ENCODE peak calls at places on chromosomes 1 and 21, in nine cellular contexts. N is CD4-positive, alpha-beta memory T cell; U is fibroblast of lung; D is CD8-positive, alpha-beta T cell; O is psoas muscle; B is spleen; V is ovary; S is left ventricle myocardium inferior; F is prostate gland. R is an unnamed sample. For H3K4me1, the result is how much of the 10 kb centered on the place peaks cover.

GRCh38 chr1:3564921-3565831 is 46.1 kb downstream of the MEGF6 start:
- DNase-seq in N (no peak), U (no peak), D (peak), O (no peak), B (peak), V (no peak), S (no peak), F (no peak), R (peak)

GRCh38 chr1:225977937-225978748 is 21.0 kb downstream of the SDE2 start:
- DNase-seq in N (no peak), U (no peak), D (no peak), O (no peak), B (no peak), V (peak), S (no peak), F (no peak), R (no peak)

GRCh38 chr1:244730153-244730933 is 77.4 kb downstream of the DESI2 start:
- DNase-seq in N (no peak), U (peak), D (no peak), O (peak), B (peak), V (no peak), S (peak), F (no peak), R (peak)

GRCh38 chr1:21931171-21932093 is 5.7 kb downstream of the HSPG2 start:
- DNase-seq in N (no peak), U (peak), D (no peak), O (peak), B (peak), V (peak), S (peak), F (no peak), R (peak)

GRCh38 chr1:175731581-175731980 is 11.8 kb downstream of the TNR start:
- DNase-seq in N (no peak), U (no peak), D (no peak), O (no peak), B (no peak), V (no peak), S (no peak), F (no peak), R (no peak)

GRCh38 chr1:16017461-16018303 is at the start of gene HSPB7:
- DNase-seq in N (peak), U (peak), D (no peak), O (peak), B (no peak), V (peak), S (peak), F (peak), R (peak)

GRCh38 chr1:165876121-165876520 is 48.7 kb downstream of the UCK2 start:
- DNase-seq in N (no peak), U (no peak), D (no peak), O (no peak), B (no peak), V (no peak), S (no peak), F (no peak), R (no peak)

GRCh38 chr1:226490441-226490809 is 58.1 kb upstream of the STUM start:
- DNase-seq in N (no peak), U (no peak), D (no peak), O (no peak), B (no peak), V (no peak), S (no peak), F (no peak), R (no peak)

GRCh38 chr1:247548847-247549246 is at the start of gene GCSAML:
- DNase-seq in N (no peak), U (no peak), D (no peak), O (no peak), B (no peak), V (no peak), S (no peak), F (no peak), R (no peak)

GRCh38 chr1:48526045-48526714 is 54.2 kb upstream of the SPATA6 start:
- DNase-seq in N (no peak), U (peak), D (no peak), O (no peak), B (no peak), V (no peak), S (no peak), F (peak), R (peak)

GRCh38 chr1:36400514-36400824 is 2.8 kb upstream of the LSM10 start:
- DNase-seq in N (no peak), U (no peak), D (no peak), O (no peak), B (no peak), V (no peak), S (no peak), F (no peak), R (no peak)

GRCh38 chr1:32334864-32335618 is 992 bp downstream of the MARCKSL1 start:
- DNase-seq in N (peak), U (peak), D (peak), O (peak), B (peak), V (peak), S (peak), F (no peak), R (peak)

GRCh38 chr1:173009597-173009996 is 41.1 kb downstream of the TNFSF18 start:
- DNase-seq in N (no peak), U (no peak), D (no peak), O (no peak), B (no peak), V (no peak), S (peak), F (no peak), R (no peak)

GRCh38 chr1:187631984-187632383 is 803.2 kb downstream of the PLA2G4A start:
- DNase-seq in N (no peak), U (no peak), D (no peak), O (no peak), B (no peak), V (no peak), S (no peak), F (no peak), R (no peak)

GRCh38 chr1:155051777-155052398 is 772 bp downstream of the ADAM15 start:
- DNase-seq in N (peak), U (peak), D (no peak), O (peak), B (peak), V (peak), S (peak), F (peak), R (peak)

GRCh38 chr1:204465469-204466415 is 28.9 kb downstream of the PIK3C2B start:
- DNase-seq in N (no peak), U (peak), D (no peak), O (no peak), B (no peak), V (no peak), S (no peak), F (no peak), R (no peak)

GRCh38 chr1:225437710-225438437 is 10.0 kb upstream of the LBR start:
- DNase-seq in N (no peak), U (peak), D (no peak), O (no peak), B (no peak), V (no peak), S (no peak), F (no peak), R (no peak)

GRCh38 chr1:10726355-10726754 is 70.1 kb downstream of the CASZ1 start:
- DNase-seq in N (peak), U (no peak), D (no peak), O (peak), B (no peak), V (no peak), S (peak), F (peak), R (peak)

GRCh38 chr1:30955448-30956015 is 47.0 kb upstream of the SDC3 start:
- DNase-seq in N (no peak), U (peak), D (no peak), O (no peak), B (no peak), V (no peak), S (no peak), F (no peak), R (no peak)

GRCh38 chr1:166839600-166840308 is 479 bp downstream of the POGK start:
- DNase-seq in N (peak), U (peak), D (peak), O (peak), B (peak), V (peak), S (peak), F (peak), R (peak)

GRCh38 chr1:109671067-109671466 is 3.2 kb downstream of the GSTM2 start:
- DNase-seq in N (no peak), U (no peak), D (no peak), O (no peak), B (no peak), V (no peak), S (no peak), F (no peak), R (no peak)

GRCh38 chr1:38344705-38345104 is 298.1 kb upstream of the POU3F1 start:
- DNase-seq in N (no peak), U (no peak), D (no peak), O (no peak), B (no peak), V (no peak), S (no peak), F (no peak), R (no peak)

GRCh38 chr1:226664413-226665101 is 74.5 kb downstream of the ITPKB start:
- DNase-seq in N (no peak), U (peak), D (no peak), O (peak), B (peak), V (peak), S (peak), F (no peak), R (peak)

GRCh38 chr1:114173704-114174103 is 20.0 kb upstream of the SYT6 start:
- DNase-seq in N (no peak), U (no peak), D (no peak), O (no peak), B (no peak), V (no peak), S (no peak), F (no peak), R (no peak)

GRCh38 chr1:8660455-8660854 is 157.0 kb downstream of the RERE start:
- DNase-seq in N (no peak), U (peak), D (no peak), O (peak), B (no peak), V (peak), S (peak), F (peak), R (peak)

GRCh38 chr1:6378096-6378746 is 15.3 kb downstream of the ACOT7 start:
- DNase-seq in N (no peak), U (no peak), D (no peak), O (no peak), B (no peak), V (no peak), S (no peak), F (no peak), R (no peak)

GRCh38 chr1:201024251-201024998 is 911 bp upstream of the KIF21B start:
- DNase-seq in N (no peak), U (no peak), D (no peak), O (no peak), B (peak), V (no peak), S (no peak), F (no peak), R (no peak)
- H3K4me1 ChIP-seq in N (half or more), U (under half), D (under half), O (under half), B (half or more), V (under half), S (under half), F (under half), R (under half)

GRCh38 chr1:59601811-59602210 is 212.9 kb upstream of the HOOK1 start:
- DNase-seq in N (no peak), U (no peak), D (no peak), O (no peak), B (no peak), V (no peak), S (no peak), F (no peak), R (no peak)
- H3K27ac ChIP-seq in N (no peak), U (no peak), D (no peak), O (peak), B (no peak), V (no peak), S (no peak), F (no peak), R (no peak)

DNA sequence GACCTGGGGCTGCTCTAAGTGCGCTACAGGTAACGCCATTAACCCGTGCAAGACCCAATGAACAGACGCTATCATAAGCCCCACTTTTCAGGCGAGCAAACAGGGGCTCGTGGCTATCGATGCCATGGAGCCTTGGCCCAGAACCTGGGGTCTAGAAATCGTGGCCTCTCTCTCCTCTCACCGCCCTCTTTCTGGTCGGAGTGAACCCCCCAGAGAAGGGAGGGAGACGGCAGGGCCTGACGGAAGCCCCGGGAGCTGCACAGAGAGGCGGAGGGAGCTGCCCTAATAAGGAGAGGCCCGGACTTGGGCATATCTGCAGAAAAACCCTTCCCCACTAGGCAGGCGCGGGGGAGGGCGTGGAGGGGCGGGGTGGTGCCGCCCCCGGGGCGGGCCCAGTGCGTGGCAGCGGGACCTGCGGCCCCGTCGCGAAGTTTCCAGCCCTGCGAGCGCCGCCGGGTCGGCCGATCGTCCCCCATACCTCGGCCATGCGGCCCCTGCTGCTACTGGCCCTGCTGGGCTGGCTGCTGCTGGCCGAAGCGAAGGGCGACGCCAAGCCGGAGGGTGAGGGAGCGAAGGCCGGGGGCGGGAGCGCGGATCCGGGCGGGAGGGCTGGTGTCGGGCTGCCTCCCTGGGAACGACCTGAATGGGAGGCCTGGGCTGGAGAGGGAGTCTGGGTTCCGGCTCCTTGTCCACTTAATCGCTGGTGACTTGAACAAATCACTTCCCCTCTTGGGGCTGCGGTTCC is at the start of gene PLOD1:
- DNase-seq in N (peak), U (peak), D (peak), O (peak), B (peak), V (peak), S (peak), F (peak), R (peak)
- H3K4me3 ChIP-seq in N (peak), U (peak), D (peak), O (peak), B (peak), V (peak), S (peak), F (peak), R (peak)

DNA sequence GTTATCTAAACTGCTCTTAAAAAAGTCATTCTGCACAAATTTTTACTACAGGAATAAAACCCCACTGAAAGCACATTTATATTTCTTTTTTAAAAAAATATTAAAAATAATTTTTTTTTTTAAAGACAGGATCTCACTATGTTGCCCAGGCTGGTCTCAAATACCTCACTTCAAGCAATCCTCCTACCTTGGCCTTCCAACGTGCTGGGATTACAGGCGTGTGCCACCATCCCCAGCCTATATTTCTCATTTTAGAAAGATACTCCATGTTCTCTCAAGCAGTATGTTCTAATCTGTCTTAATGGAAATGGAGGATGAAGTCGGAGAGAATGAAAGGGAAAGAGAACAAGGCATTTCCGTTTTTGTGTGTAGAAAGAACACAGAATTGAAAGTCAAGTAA is 17.1 kb downstream of the USP24 start:
- DNase-seq in N (no peak), U (no peak), D (no peak), O (no peak), B (no peak), V (no peak), S (no peak), F (no peak), R (no peak)
- H3K4me1 ChIP-seq in N (half or more), U (under half), D (half or more), O (half or more), B (under half), V (under half), S (half or more), F (under half), R (under half)

DNA sequence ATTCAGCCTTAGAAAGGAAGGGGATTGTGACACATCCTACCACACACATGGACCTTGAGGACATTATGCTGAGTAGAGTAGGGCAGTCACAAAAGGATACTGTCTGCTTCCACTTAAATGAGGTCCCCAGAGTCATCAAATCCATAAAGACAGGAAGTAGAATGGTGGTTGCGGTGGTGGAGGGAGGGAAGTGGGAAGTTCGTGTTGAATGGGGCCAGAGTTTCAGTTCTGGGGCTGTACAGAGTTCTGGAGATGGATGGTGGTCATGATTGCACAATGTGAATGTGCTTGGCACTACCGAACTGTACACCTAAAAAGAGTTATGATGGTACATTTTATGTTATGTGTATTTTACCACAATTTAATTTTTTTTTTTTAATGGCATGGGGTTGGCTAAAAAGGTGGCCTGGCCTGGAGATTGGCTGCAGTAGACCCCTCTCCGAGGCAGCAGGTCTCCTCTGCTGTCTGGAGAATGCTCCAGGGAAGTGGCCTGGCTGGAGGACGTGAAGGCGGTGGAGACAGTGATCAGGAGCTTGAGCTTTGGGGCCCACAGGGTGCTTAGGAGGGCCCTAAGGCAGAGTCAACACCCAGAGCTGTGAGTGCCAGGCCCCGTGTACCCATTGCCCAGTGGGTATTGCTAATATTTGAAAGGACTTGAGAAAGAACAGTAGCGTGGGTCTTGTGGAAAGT is 30.4 kb downstream of the IFNGR2 start:
- DNase-seq in N (no peak), U (no peak), D (no peak), O (no peak), B (no peak), V (no peak), S (no peak), F (no peak), R (no peak)
- H3K27ac ChIP-seq in N (no peak), U (no peak), D (no peak), O (peak), B (peak), V (no peak), S (peak), F (no peak), R (peak)

GRCh38 chr1:57204942-57205787 is 218.7 kb downstream of the DAB1 start:
- DNase-seq in N (no peak), U (peak), D (no peak), O (no peak), B (no peak), V (no peak), S (no peak), F (no peak), R (no peak)
- H3K4me3 ChIP-seq in N (no peak), U (no peak), D (no peak), O (no peak), B (no peak), V (no peak), S (no peak), F (no peak), R (no peak)

GRCh38 chr1:169106921-169107672 is 607 bp downstream of the ATP1B1 start:
- DNase-seq in N (no peak), U (no peak), D (no peak), O (peak), B (peak), V (peak), S (peak), F (no peak), R (no peak)
- H3K4me1 ChIP-seq in N (under half), U (under half), D (under half), O (under half), B (under half), V (under half), S (half or more), F (under half), R (under half)

GRCh38 chr1:156804572-156805243 is 11.9 kb downstream of the SH2D2A start:
- DNase-seq in N (no peak), U (peak), D (no peak), O (no peak), B (no peak), V (no peak), S (no peak), F (no peak), R (peak)

GRCh38 chr1:156808186-156809030 is 8.2 kb downstream of the SH2D2A start:
- DNase-seq in N (no peak), U (no peak), D (no peak), O (no peak), B (no peak), V (no peak), S (no peak), F (no peak), R (no peak)

GRCh38 chr1:156805766-156806511 is 10.7 kb downstream of the SH2D2A start:
- DNase-seq in N (no peak), U (peak), D (no peak), O (peak), B (no peak), V (peak), S (peak), F (peak), R (peak)

GRCh38 chr1:156807627-156808026 is 9.0 kb downstream of the SH2D2A start:
- DNase-seq in N (no peak), U (no peak), D (no peak), O (no peak), B (no peak), V (no peak), S (no peak), F (no peak), R (no peak)

GRCh38 chr1:156806512-156807440 is 9.9 kb downstream of the SH2D2A start:
- DNase-seq in N (no peak), U (no peak), D (no peak), O (no peak), B (no peak), V (no peak), S (no peak), F (no peak), R (no peak)
- H3K27ac ChIP-seq in N (peak), U (no peak), D (no peak), O (peak), B (no peak), V (no peak), S (peak), F (no peak), R (peak)

DNA sequence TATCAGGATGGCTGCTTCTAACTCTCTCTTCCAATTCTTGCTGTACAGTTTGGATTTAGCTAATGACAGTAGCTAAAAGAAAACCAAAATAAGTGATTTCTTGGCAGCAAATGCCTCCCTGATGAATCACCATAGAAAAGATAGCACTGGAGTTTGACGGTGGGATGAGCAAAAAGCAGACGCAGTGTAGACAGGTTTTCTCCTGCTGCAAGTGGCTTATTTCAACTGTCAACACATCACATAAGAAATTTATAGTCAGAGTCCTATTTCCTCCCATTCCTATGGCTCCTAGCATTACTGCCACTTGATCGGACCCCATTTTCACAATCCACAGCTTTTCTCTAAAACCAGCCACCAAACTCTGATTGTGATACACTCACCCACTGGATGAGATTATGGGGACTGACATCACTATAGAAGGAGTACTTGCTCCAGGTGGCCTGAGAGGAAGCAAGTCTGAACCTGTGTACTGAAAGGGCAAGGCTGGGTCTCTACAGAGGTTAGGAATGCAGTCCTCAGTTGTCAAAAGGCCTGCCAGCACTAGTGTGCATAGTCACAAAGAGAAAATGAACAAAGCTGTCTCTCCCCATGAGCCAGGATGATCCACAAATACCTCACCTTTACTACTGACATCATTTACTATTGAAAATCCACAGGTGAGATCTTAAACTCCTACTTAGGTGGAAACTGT is 359.8 kb downstream of the LTN1 start:
- DNase-seq in N (no peak), U (peak), D (no peak), O (no peak), B (no peak), V (no peak), S (no peak), F (peak), R (no peak)
- H3K4me3 ChIP-seq in N (no peak), U (peak), D (no peak), O (no peak), B (no peak), V (no peak), S (peak), F (no peak), R (no peak)

R was measured in thyroid gland.